ENCODE peak calls at places on chromosomes 11 and 22, in nine cellular contexts. One of them, this sample, is unnamed.
A peak's percentile ranks its signal among the peaks of the same experiment; 100 is the strongest.

GRCh38 chr11:105827906-105828305 is 194.1 kb downstream of the MSANTD4 start:
- DNase-seq in mucosa of gallbladder: no peak
- DNase-seq in tibial nerve: no peak
- DNase-seq in NCI-H774: no peak
- DNase-seq in NCI-H1105: no peak
- DNase-seq in DMS53: no peak
- DNase-seq in fibroblast of villous mesenchyme: no peak
- DNase-seq in H54: no peak
- DNase-seq in pulmonary artery endothelial cell: no peak
- DNase-seq in this sample: no peak

GRCh38 chr22:23862103-23862502 is 4.4 kb downstream of the SLC2A11 start:
- DNase-seq in mucosa of gallbladder: no peak
- DNase-seq in tibial nerve: no peak
- DNase-seq in NCI-H774: peak; percentile 10
- DNase-seq in NCI-H1105: peak; percentile 17
- DNase-seq in DMS53: peak; percentile 52
- DNase-seq in fibroblast of villous mesenchyme: peak; percentile 55
- DNase-seq in H54: peak; percentile 35
- DNase-seq in pulmonary artery endothelial cell: no peak
- DNase-seq in this sample: peak; percentile 51

GRCh38 chr11:102495161-102496042 is 35.1 kb downstream of the MMP7 start:
- DNase-seq in mucosa of gallbladder: peak; percentile 68
- DNase-seq in tibial nerve: no peak
- DNase-seq in NCI-H774: peak; percentile 76
- DNase-seq in NCI-H1105: peak; percentile 44
- DNase-seq in DMS53: peak; percentile 93
- DNase-seq in fibroblast of villous mesenchyme: peak; percentile 88
- DNase-seq in H54: peak; percentile 19
- DNase-seq in pulmonary artery endothelial cell: peak; percentile 55
- DNase-seq in this sample: peak; percentile 81

GRCh38 chr11:72483412-72484186 is 49.3 kb upstream of the CLPB start:
- DNase-seq in mucosa of gallbladder: peak; percentile 30
- DNase-seq in tibial nerve: no peak
- DNase-seq in NCI-H774: no peak
- DNase-seq in NCI-H1105: no peak
- DNase-seq in DMS53: peak; percentile 53
- DNase-seq in fibroblast of villous mesenchyme: peak; percentile 83
- DNase-seq in H54: no peak
- DNase-seq in pulmonary artery endothelial cell: peak; percentile 83
- DNase-seq in this sample: peak; percentile 27

GRCh38 chr22:32733900-32734299 is 67.6 kb upstream of the TIMP3 start:
- DNase-seq in mucosa of gallbladder: no peak
- DNase-seq in tibial nerve: no peak
- DNase-seq in NCI-H774: no peak
- DNase-seq in NCI-H1105: no peak
- DNase-seq in DMS53: no peak
- DNase-seq in fibroblast of villous mesenchyme: no peak
- DNase-seq in H54: no peak
- DNase-seq in pulmonary artery endothelial cell: no peak
- DNase-seq in this sample: no peak

GRCh38 chr22:46881373-46882118 is 119.1 kb downstream of the TBC1D22A start:
- DNase-seq in mucosa of gallbladder: no peak
- DNase-seq in tibial nerve: no peak
- DNase-seq in NCI-H774: no peak
- DNase-seq in NCI-H1105: no peak
- DNase-seq in DMS53: no peak
- DNase-seq in fibroblast of villous mesenchyme: no peak
- DNase-seq in H54: peak; percentile 35
- DNase-seq in pulmonary artery endothelial cell: no peak
- DNase-seq in this sample: peak; percentile 26

GRCh38 chr22:24845036-24845918 is 39.3 kb downstream of the SGSM1 start:
- DNase-seq in mucosa of gallbladder: no peak
- DNase-seq in tibial nerve: no peak
- DNase-seq in NCI-H774: no peak
- DNase-seq in NCI-H1105: no peak
- DNase-seq in DMS53: no peak
- DNase-seq in fibroblast of villous mesenchyme: no peak
- DNase-seq in H54: peak; percentile 26
- DNase-seq in pulmonary artery endothelial cell: no peak
- DNase-seq in this sample: no peak

GRCh38 chr11:45752136-45752535 is 52.8 kb upstream of the SLC35C1 start:
- DNase-seq in mucosa of gallbladder: no peak
- DNase-seq in tibial nerve: no peak
- DNase-seq in NCI-H774: no peak
- DNase-seq in NCI-H1105: no peak
- DNase-seq in DMS53: no peak
- DNase-seq in fibroblast of villous mesenchyme: no peak
- DNase-seq in H54: no peak
- DNase-seq in pulmonary artery endothelial cell: no peak
- DNase-seq in this sample: no peak

GRCh38 chr11:57217053-57217452 is 20.0 kb downstream of the APLNR start:
- DNase-seq in mucosa of gallbladder: no peak
- DNase-seq in tibial nerve: no peak
- DNase-seq in NCI-H774: no peak
- DNase-seq in NCI-H1105: no peak
- DNase-seq in DMS53: no peak
- DNase-seq in fibroblast of villous mesenchyme: no peak
- DNase-seq in H54: no peak
- DNase-seq in pulmonary artery endothelial cell: no peak
- DNase-seq in this sample: no peak

GRCh38 chr11:122138759-122139594 is 23.0 kb upstream of the BLID start:
- DNase-seq in mucosa of gallbladder: no peak
- DNase-seq in tibial nerve: no peak
- DNase-seq in NCI-H774: no peak
- DNase-seq in NCI-H1105: no peak
- DNase-seq in DMS53: no peak
- DNase-seq in fibroblast of villous mesenchyme: peak; percentile 86
- DNase-seq in H54: no peak
- DNase-seq in pulmonary artery endothelial cell: no peak
- DNase-seq in this sample: no peak

GRCh38 chr22:40525250-40525884 is 111.2 kb downstream of the MRTFA start:
- DNase-seq in mucosa of gallbladder: peak; percentile 24
- DNase-seq in tibial nerve: no peak
- DNase-seq in NCI-H774: no peak
- DNase-seq in NCI-H1105: peak; percentile 8
- DNase-seq in DMS53: peak; percentile 42
- DNase-seq in fibroblast of villous mesenchyme: peak; percentile 67
- DNase-seq in H54: no peak
- DNase-seq in pulmonary artery endothelial cell: no peak
- DNase-seq in this sample: no peak

GRCh38 chr22:49457946-49458707 is 369.5 kb downstream of the BRD1 start:
- DNase-seq in mucosa of gallbladder: no peak
- DNase-seq in tibial nerve: no peak
- DNase-seq in NCI-H774: no peak
- DNase-seq in NCI-H1105: no peak
- DNase-seq in DMS53: no peak
- DNase-seq in fibroblast of villous mesenchyme: no peak
- DNase-seq in H54: no peak
- DNase-seq in pulmonary artery endothelial cell: no peak
- DNase-seq in this sample: no peak

GRCh38 chr11:61711493-61711892 is 31.3 kb downstream of the DAGLA start:
- DNase-seq in mucosa of gallbladder: no peak
- DNase-seq in tibial nerve: no peak
- DNase-seq in NCI-H774: peak; percentile 11
- DNase-seq in NCI-H1105: no peak
- DNase-seq in DMS53: no peak
- DNase-seq in fibroblast of villous mesenchyme: no peak
- DNase-seq in H54: no peak
- DNase-seq in pulmonary artery endothelial cell: no peak
- DNase-seq in this sample: no peak

GRCh38 chr22:42317691-42318547 is 47.5 kb upstream of the TCF20 start:
- DNase-seq in mucosa of gallbladder: no peak
- DNase-seq in tibial nerve: no peak
- DNase-seq in NCI-H774: peak; percentile 33
- DNase-seq in NCI-H1105: peak; percentile 87
- DNase-seq in DMS53: peak; percentile 89
- DNase-seq in fibroblast of villous mesenchyme: no peak
- DNase-seq in H54: no peak
- DNase-seq in pulmonary artery endothelial cell: no peak
- DNase-seq in this sample: no peak

GRCh38 chr11:23192256-23192655 is 332.0 kb upstream of the CCDC179 start:
- DNase-seq in mucosa of gallbladder: no peak
- DNase-seq in tibial nerve: no peak
- DNase-seq in NCI-H774: no peak
- DNase-seq in NCI-H1105: no peak
- DNase-seq in DMS53: peak; percentile 2
- DNase-seq in fibroblast of villous mesenchyme: peak; percentile 52
- DNase-seq in H54: no peak
- DNase-seq in pulmonary artery endothelial cell: no peak
- DNase-seq in this sample: peak; percentile 11

GRCh38 chr11:2517386-2518064 is 72.7 kb downstream of the KCNQ1 start:
- DNase-seq in mucosa of gallbladder: peak; percentile 9
- DNase-seq in tibial nerve: peak; percentile 3
- DNase-seq in NCI-H774: no peak
- DNase-seq in NCI-H1105: no peak
- DNase-seq in DMS53: no peak
- DNase-seq in fibroblast of villous mesenchyme: no peak
- DNase-seq in H54: no peak
- DNase-seq in pulmonary artery endothelial cell: no peak
- DNase-seq in this sample: no peak

GRCh38 chr11:62611705-62612365 is 740 bp downstream of the EML3 start:
- DNase-seq in mucosa of gallbladder: no peak
- DNase-seq in tibial nerve: no peak
- DNase-seq in NCI-H774: no peak
- DNase-seq in NCI-H1105: no peak
- DNase-seq in DMS53: peak; percentile 61
- DNase-seq in fibroblast of villous mesenchyme: peak; percentile 55
- DNase-seq in H54: peak; percentile 53
- DNase-seq in pulmonary artery endothelial cell: no peak
- DNase-seq in this sample: peak; percentile 78

GRCh38 chr11:6259638-6260019 is at the start of gene CCKBR:
- DNase-seq in mucosa of gallbladder: no peak
- DNase-seq in tibial nerve: no peak
- DNase-seq in NCI-H774: peak; percentile 25
- DNase-seq in NCI-H1105: peak; percentile 30
- DNase-seq in DMS53: peak; percentile 84
- DNase-seq in fibroblast of villous mesenchyme: no peak
- DNase-seq in H54: no peak
- DNase-seq in pulmonary artery endothelial cell: no peak
- DNase-seq in this sample: no peak

GRCh38 chr22:26835929-26836528 is 178.6 kb downstream of the MIAT start:
- DNase-seq in mucosa of gallbladder: peak; percentile 44
- DNase-seq in tibial nerve: peak; percentile 16
- DNase-seq in NCI-H774: peak; percentile 6
- DNase-seq in NCI-H1105: peak; percentile 34
- DNase-seq in DMS53: peak; percentile 58
- DNase-seq in fibroblast of villous mesenchyme: peak; percentile 37
- DNase-seq in H54: peak; percentile 18
- DNase-seq in pulmonary artery endothelial cell: no peak
- DNase-seq in this sample: peak; percentile 39

GRCh38 chr11:208177-208916 is 839 bp downstream of the RIC8A start:
- DNase-seq in mucosa of gallbladder: peak; percentile 75
- DNase-seq in tibial nerve: peak; percentile 58
- DNase-seq in NCI-H774: peak; percentile 64
- DNase-seq in NCI-H1105: peak; percentile 53
- DNase-seq in DMS53: peak; percentile 90
- DNase-seq in fibroblast of villous mesenchyme: peak; percentile 84
- DNase-seq in H54: peak; percentile 79
- DNase-seq in pulmonary artery endothelial cell: no peak
- DNase-seq in this sample: peak; percentile 74

GRCh38 chr22:18079706-18080230 is 2.0 kb downstream of the PEX26 start:
- DNase-seq in mucosa of gallbladder: no peak
- DNase-seq in tibial nerve: no peak
- DNase-seq in NCI-H774: no peak
- DNase-seq in NCI-H1105: no peak
- DNase-seq in DMS53: no peak
- DNase-seq in fibroblast of villous mesenchyme: no peak
- DNase-seq in H54: no peak
- DNase-seq in pulmonary artery endothelial cell: no peak
- DNase-seq in this sample: no peak

GRCh38 chr11:117204283-117205080 is 5.3 kb downstream of the TAGLN start:
- DNase-seq in mucosa of gallbladder: no peak
- DNase-seq in tibial nerve: no peak
- DNase-seq in NCI-H774: no peak
- DNase-seq in NCI-H1105: no peak
- DNase-seq in DMS53: no peak
- DNase-seq in fibroblast of villous mesenchyme: no peak
- DNase-seq in H54: no peak
- DNase-seq in pulmonary artery endothelial cell: no peak
- DNase-seq in this sample: no peak

GRCh38 chr11:73157141-73158010 is 15.3 kb upstream of the FCHSD2 start:
- DNase-seq in mucosa of gallbladder: peak; percentile 45
- DNase-seq in tibial nerve: no peak
- DNase-seq in NCI-H774: no peak
- DNase-seq in NCI-H1105: no peak
- DNase-seq in DMS53: peak; percentile 40
- DNase-seq in fibroblast of villous mesenchyme: peak; percentile 68
- DNase-seq in H54: no peak
- DNase-seq in pulmonary artery endothelial cell: no peak
- DNase-seq in this sample: peak; percentile 82

GRCh38 chr11:123018702-123019101 is 37.1 kb upstream of the BSX start:
- DNase-seq in mucosa of gallbladder: no peak
- DNase-seq in tibial nerve: no peak
- DNase-seq in NCI-H774: no peak
- DNase-seq in NCI-H1105: no peak
- DNase-seq in DMS53: no peak
- DNase-seq in fibroblast of villous mesenchyme: no peak
- DNase-seq in H54: no peak
- DNase-seq in pulmonary artery endothelial cell: no peak
- DNase-seq in this sample: no peak

GRCh38 chr11:133903056-133903455 is 53.7 kb downstream of the IGSF9B start:
- DNase-seq in mucosa of gallbladder: no peak
- DNase-seq in tibial nerve: no peak
- DNase-seq in NCI-H774: no peak
- DNase-seq in NCI-H1105: no peak
- DNase-seq in DMS53: no peak
- DNase-seq in fibroblast of villous mesenchyme: no peak
- DNase-seq in H54: no peak
- DNase-seq in pulmonary artery endothelial cell: no peak
- DNase-seq in this sample: no peak

GRCh38 chr11:57792060-57792541 is 30.5 kb downstream of the CTNND1 start:
- DNase-seq in mucosa of gallbladder: peak; percentile 81
- DNase-seq in tibial nerve: peak; percentile 61
- DNase-seq in NCI-H774: no peak
- DNase-seq in NCI-H1105: no peak
- DNase-seq in DMS53: no peak
- DNase-seq in fibroblast of villous mesenchyme: peak; percentile 48
- DNase-seq in H54: no peak
- DNase-seq in pulmonary artery endothelial cell: no peak
- DNase-seq in this sample: peak; percentile 42

GRCh38 chr11:33912405-33913361 is 20.8 kb upstream of the LMO2 start:
- DNase-seq in mucosa of gallbladder: no peak
- DNase-seq in tibial nerve: no peak
- DNase-seq in NCI-H774: no peak
- DNase-seq in NCI-H1105: peak; percentile 70
- DNase-seq in DMS53: peak; percentile 73
- DNase-seq in fibroblast of villous mesenchyme: peak; percentile 72
- DNase-seq in H54: peak; percentile 42
- DNase-seq in pulmonary artery endothelial cell: no peak
- DNase-seq in this sample: peak; percentile 95

GRCh38 chr11:117413616-117414015 is 86.0 kb downstream of the CEP164 start:
- DNase-seq in mucosa of gallbladder: no peak
- DNase-seq in tibial nerve: no peak
- DNase-seq in NCI-H774: no peak
- DNase-seq in NCI-H1105: no peak
- DNase-seq in DMS53: no peak
- DNase-seq in fibroblast of villous mesenchyme: no peak
- DNase-seq in H54: no peak
- DNase-seq in pulmonary artery endothelial cell: no peak
- DNase-seq in this sample: no peak

GRCh38 chr11:129853508-129854228 is 38.0 kb downstream of the TMEM45B start:
- DNase-seq in mucosa of gallbladder: peak; percentile 83
- DNase-seq in tibial nerve: no peak
- DNase-seq in NCI-H774: peak; percentile 91
- DNase-seq in NCI-H1105: peak; percentile 99
- DNase-seq in DMS53: peak; percentile 98
- DNase-seq in fibroblast of villous mesenchyme: peak; percentile 84
- DNase-seq in H54: no peak
- DNase-seq in pulmonary artery endothelial cell: no peak
- DNase-seq in this sample: peak; percentile 8

GRCh38 chr11:119583585-119583984 is 145.4 kb downstream of the NECTIN1 start:
- DNase-seq in mucosa of gallbladder: no peak
- DNase-seq in tibial nerve: no peak
- DNase-seq in NCI-H774: no peak
- DNase-seq in NCI-H1105: no peak
- DNase-seq in DMS53: no peak
- DNase-seq in fibroblast of villous mesenchyme: no peak
- DNase-seq in H54: no peak
- DNase-seq in pulmonary artery endothelial cell: no peak
- DNase-seq in this sample: no peak

GRCh38 chr11:67639438-67639859 is at the start of gene TBX10:
- DNase-seq in mucosa of gallbladder: no peak
- DNase-seq in tibial nerve: no peak
- DNase-seq in NCI-H774: no peak
- DNase-seq in NCI-H1105: no peak
- DNase-seq in DMS53: no peak
- DNase-seq in fibroblast of villous mesenchyme: no peak
- DNase-seq in H54: no peak
- DNase-seq in pulmonary artery endothelial cell: no peak
- DNase-seq in this sample: no peak